ENCODE peak calls at places on chromosomes 2 and 18, in four cellular contexts. P is HEK293T, A is WTC11, F is HepG2. G is an unnamed sample.

GRCh38 chr2:68730828-68731227 is 3.8 kb upstream of the ARHGAP25 start:
- DNase-seq in P (no peak), F (no peak), A (no peak), G (no peak)

GRCh38 chr2:157748371-157749132 is 119.9 kb upstream of the ACVR1C start:
- DNase-seq in P (no peak), A (no peak), F (no peak), G (no peak)

GRCh38 chr18:66013976-66014375 is 263.2 kb downstream of the CDH7 start:
- DNase-seq in F (no peak), P (no peak), A (no peak), G (no peak)

GRCh38 chr2:32990556-32990955 is 43.8 kb downstream of the LTBP1 start:
- DNase-seq in F (no peak), A (no peak), P (no peak), G (no peak)

GRCh38 chr2:201171259-201171814 is 11.6 kb upstream of the CASP10 start:
- DNase-seq in F (no peak), P (no peak), A (no peak), G (no peak)

GRCh38 chr18:50509012-50509411 is 50.9 kb upstream of the MAPK4 start:
- DNase-seq in P (no peak), A (no peak), F (no peak), G (no peak)

GRCh38 chr2:377414-377813 is 89.5 kb upstream of the ALKAL2 start:
- DNase-seq in P (no peak), F (no peak), A (no peak), G (no peak)

GRCh38 chr18:47247036-47247832 is 4.2 kb downstream of the SKOR2 start:
- DNase-seq in F (no peak), A (peak; percentile 71), P (no peak), G (no peak)

GRCh38 chr2:75632813-75633212 is 13.8 kb upstream of the MRPL19 start:
- DNase-seq in A (no peak), F (no peak), P (no peak), G (no peak)

GRCh38 chr2:50126845-50127244 is 905.1 kb downstream of the NRXN1 start:
- DNase-seq in P (no peak), F (no peak), A (no peak), G (no peak)

GRCh38 chr2:240586919-240587800 is 626 bp downstream of the CAPN10 start:
- DNase-seq in A (peak; percentile 55), P (no peak), F (peak; percentile 58), G (no peak)

GRCh38 chr2:177543007-177543760 is 150.6 kb downstream of the AGPS start:
- DNase-seq in P (no peak), F (no peak), A (no peak), G (no peak)

GRCh38 chr2:34423301-34423700 is 824.2 kb upstream of the FAM98A start:
- DNase-seq in F (no peak), A (no peak), P (no peak), G (no peak)

GRCh38 chr2:222919841-222920609 is 59.2 kb downstream of the ACSL3 start:
- DNase-seq in P (no peak), A (no peak), F (no peak), G (peak; percentile 79)

GRCh38 chr2:98632351-98632750 is 24.0 kb downstream of the UNC50 start:
- DNase-seq in P (no peak), A (no peak), F (no peak), G (no peak)

GRCh38 chr18:41131050-41131449 is 824.0 kb upstream of the PIK3C3 start:
- DNase-seq in F (no peak), P (no peak), A (no peak), G (no peak)

GRCh38 chr2:105237045-105237765 is 4.3 kb upstream of the GPR45 start:
- DNase-seq in P (no peak), F (no peak), A (no peak), G (no peak)

GRCh38 chr2:229779650-229780049 is 65.3 kb upstream of the DNER start:
- DNase-seq in A (no peak), P (no peak), F (no peak), G (no peak)

GRCh38 chr2:145088733-145089132 is 568.8 kb upstream of the ZEB2 start:
- DNase-seq in P (no peak), A (no peak), F (no peak), G (no peak)

DNA sequence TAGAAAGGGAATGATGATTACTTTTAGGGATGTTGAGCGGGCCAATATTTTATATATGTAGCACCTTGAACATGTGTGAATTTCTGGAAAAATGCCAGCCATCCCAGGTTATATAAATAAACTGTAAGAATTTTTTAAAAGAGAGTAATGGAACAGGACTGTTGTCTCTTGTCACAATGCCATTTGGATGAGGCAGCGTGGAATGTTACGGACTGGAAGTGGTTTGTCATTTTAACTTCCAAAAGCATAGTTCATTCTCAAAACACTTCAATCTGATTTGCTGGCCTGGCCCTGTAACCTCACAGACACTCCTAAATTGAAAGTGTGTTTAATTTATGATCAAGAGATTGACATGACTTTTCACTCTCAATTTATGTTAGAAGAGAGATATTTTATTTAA is 70.8 kb downstream of the TPGS2 start:
- DNase-seq in F (no peak), P (no peak), A (no peak), G (no peak)
- TF ChIP-seq ELF4 in F (no peak), P (no peak), A (no peak), G (no peak)

DNA sequence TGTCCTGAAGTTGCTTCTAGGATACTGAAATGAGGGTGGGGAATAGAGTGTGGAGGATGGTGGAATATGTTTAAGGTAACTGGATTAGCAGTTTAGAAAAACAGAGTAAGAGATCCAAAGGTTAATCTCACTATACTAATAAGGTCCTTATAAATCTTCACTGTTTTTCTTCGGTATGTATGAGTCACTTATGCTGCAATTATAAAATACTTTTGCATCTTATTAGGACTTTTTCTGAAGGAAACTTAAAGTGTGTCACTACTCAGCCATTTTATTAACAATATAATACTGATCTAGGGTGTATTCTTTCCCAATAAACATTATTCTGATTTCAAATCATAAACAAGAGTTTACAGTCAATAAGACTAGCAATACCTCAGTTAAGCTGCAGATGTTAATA is 182.3 kb downstream of the ZNF521 start:
- DNase-seq in P (no peak), F (no peak), A (no peak), G (no peak)
- TF ChIP-seq ELF4 in P (no peak), F (no peak), A (no peak), G (no peak)

DNA sequence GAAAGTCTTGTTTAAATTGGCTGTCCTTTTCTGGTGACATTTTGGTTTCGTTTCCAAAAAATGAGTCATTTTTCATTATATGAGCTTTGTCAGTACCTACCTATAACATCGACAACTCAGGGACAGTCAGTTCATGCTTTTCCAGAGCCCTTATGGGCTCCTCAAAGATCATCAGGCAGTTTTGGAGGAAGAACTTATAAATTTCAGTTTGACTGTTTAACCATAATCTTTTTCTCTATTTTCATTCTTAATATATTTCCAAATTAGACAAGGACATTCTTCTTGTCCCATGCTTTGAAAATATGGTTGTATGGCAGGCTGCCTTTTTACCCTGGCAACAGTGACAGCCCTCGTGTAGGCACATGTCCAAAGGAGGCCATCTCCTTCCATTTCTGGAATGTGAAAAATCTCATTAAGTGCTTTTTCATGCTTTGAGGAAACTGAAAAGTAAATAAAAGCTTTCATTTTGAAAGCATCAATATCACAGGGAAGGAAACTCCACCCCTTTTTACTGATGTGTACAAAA is 7.3 kb upstream of the PROC start:
- DNase-seq in A (no peak), P (no peak), F (peak; percentile 92), G (no peak)
- TF ChIP-seq ELF4 in A (no peak), P (no peak), F (no peak), G (no peak)

GRCh38 chr2:71277536-71278103 is 50.7 kb upstream of the PAIP2B start:
- DNase-seq in P (peak; percentile 77), A (peak; percentile 77), F (peak; percentile 31), G (peak; percentile 15)

GRCh38 chr2:71285706-71286105 is 45.9 kb upstream of the ZNF638 start:
- DNase-seq in P (no peak), F (no peak), A (no peak), G (no peak)

GRCh38 chr2:71283131-71283530 is 48.5 kb upstream of the ZNF638 start:
- DNase-seq in P (no peak), A (no peak), F (no peak), G (no peak)

GRCh38 chr2:71281950-71282349 is 49.6 kb upstream of the ZNF638 start:
- DNase-seq in P (no peak), A (no peak), F (no peak), G (no peak)

DNA sequence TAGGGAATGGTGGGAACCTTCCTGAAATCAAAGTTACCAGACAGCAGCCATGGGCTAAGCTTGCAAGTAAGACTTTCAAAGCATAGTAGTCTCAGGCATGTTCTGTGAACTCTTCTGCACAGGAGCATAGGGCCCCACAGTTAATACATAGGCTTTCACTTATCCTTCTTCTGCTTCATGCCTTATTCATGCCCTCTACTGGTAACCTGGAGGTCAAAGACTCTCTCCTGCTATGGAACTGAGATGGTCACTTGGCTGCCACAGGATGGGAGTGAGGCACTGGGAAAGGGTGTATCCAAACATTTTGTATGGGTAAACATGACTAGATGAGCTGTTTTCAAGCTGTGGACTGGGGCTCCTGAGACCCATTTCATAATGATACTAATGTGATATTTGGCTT is 49.1 kb upstream of the ZNF638 start:
- DNase-seq in A (no peak), F (peak; percentile 45), P (no peak), G (no peak)
- TF ChIP-seq ELF4 in A (no peak), F (no peak), P (no peak), G (no peak)

DNA sequence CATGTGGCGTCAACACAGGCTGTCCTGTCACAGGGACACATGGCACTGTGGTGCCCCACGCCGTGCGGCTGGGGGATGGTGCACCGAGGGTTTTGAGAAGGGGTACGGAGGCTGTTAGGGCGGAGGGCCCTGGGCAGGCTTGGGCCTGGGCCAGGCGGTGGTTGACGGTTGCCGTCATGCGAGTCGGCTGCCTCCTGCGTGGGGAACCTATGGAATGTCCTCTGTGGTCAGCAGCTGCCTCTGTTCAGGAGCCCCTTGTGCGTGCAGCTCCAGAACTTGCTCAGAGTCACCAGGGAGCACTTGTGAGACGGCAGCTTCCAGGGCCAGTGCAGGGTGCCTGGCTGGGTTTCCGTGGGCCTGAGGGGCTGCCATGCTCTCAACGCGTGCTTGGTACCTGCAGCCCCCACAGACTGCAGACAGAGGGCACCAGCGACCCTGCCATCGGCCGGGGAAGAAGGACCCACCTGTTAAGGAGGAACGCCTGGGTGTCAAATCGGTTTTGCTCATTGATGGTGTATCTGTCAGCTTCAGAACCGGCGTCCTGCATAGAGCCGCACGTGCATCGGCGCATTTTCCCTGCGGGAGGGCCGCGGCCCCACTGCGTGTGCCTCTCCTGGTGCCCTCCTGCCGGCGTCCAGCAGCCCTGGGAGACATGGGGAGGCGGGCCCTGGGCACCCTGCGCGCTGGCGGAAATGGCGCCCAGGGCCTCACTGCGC is 10.0 kb upstream of the D2HGDH start:
- DNase-seq in A (peak; percentile 72), F (no peak), P (peak; percentile 25), G (no peak)
- TF ChIP-seq ELF4 in A (no peak), F (no peak), P (no peak), G (no peak)